ENCODE peak calls at places on chromosomes 11 and 22, in four cellular contexts. T is dorsolateral prefrontal cortex, X is AG04449, P is BJ. V is an unnamed sample.
A peak's percentile ranks its signal among the peaks of the same experiment; 100 is the strongest.

GRCh38 chr22:19661156-19661555 is 53.1 kb upstream of the SEPTIN5 start:
- DNase-seq in X (no peak), T (no peak), P (no peak), V (no peak)

GRCh38 chr11:23563591-23563990 is 703.3 kb upstream of the CCDC179 start:
- DNase-seq in X (no peak), T (no peak), P (no peak), V (no peak)

GRCh38 chr11:64073542-64073941 is 37.8 kb downstream of the FLRT1 start:
- DNase-seq in P (no peak), X (no peak), T (peak; percentile 72), V (no peak)

GRCh38 chr11:8691601-8692000 is 9.0 kb downstream of the RPL27A start:
- DNase-seq in T (no peak), P (no peak), X (no peak), V (no peak)

GRCh38 chr11:57514538-57515331 is 767 bp downstream of the SLC43A1 start:
- DNase-seq in T (no peak), P (no peak), X (no peak), V (no peak)

GRCh38 chr11:132123854-132124835 is 753.7 kb downstream of the NTM start:
- DNase-seq in T (no peak), X (no peak), P (no peak), V (no peak)

GRCh38 chr11:96102664-96103068 is 178.8 kb upstream of the MTMR2 start:
- DNase-seq in P (peak; percentile 58), X (no peak), T (no peak), V (no peak)

GRCh38 chr11:2302280-2302843 is 549 bp downstream of the TSPAN32 start:
- DNase-seq in X (no peak), T (no peak), P (no peak), V (no peak)

GRCh38 chr11:3104961-3105790 is 48.0 kb upstream of the CARS1 start:
- DNase-seq in P (no peak), X (no peak), T (peak; percentile 40), V (no peak)

GRCh38 chr22:31177420-31178162 is 17.6 kb downstream of the RNF185 start:
- DNase-seq in P (peak; percentile 89), X (peak; percentile 91), T (no peak), V (peak; percentile 67)

GRCh38 chr22:26763633-26764295 is 106.4 kb downstream of the MIAT start:
- DNase-seq in P (no peak), T (no peak), X (no peak), V (no peak)

GRCh38 chr11:14422052-14422813 is 63.2 kb upstream of the RRAS2 start:
- DNase-seq in T (peak; percentile 70), P (peak; percentile 98), X (peak; percentile 98), V (peak; percentile 99)

GRCh38 chr22:23068832-23069385 is 1.4 kb upstream of the GNAZ start:
- DNase-seq in T (peak; percentile 33), X (no peak), P (no peak), V (no peak)

GRCh38 chr11:85685820-85686459 is at the start of gene CCDC89:
- DNase-seq in X (peak; percentile 58), P (peak; percentile 68), T (peak; percentile 57), V (peak; percentile 90)
- H3K4me3 ChIP-seq in X (peak within 1 kb of the TSS; percentile 40), P (peak within 1 kb of the TSS; percentile 12), T (peak within 1 kb of the TSS; percentile 63), V (peak within 1 kb of the TSS; percentile 12)

DNA sequence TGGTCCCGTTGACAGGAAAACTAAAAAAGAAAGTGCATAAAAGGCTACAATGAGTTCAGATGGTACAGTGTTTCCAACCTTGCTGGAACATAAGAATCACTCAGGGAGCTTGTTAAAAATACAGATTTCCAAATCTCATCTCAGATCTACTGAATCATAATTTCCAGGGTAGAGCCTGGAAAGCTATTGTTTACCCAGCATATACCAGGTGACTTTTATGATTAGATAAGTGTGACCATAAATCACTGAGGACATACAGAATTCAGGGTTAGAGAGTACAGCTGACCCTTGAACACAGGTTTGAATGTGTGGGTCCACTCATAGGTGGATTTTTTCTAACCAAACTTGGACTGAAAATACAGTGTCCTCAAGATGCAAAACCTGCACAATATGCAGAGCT is 11.9 kb downstream of the SAAL1 start:
- DNase-seq in P (no peak), X (no peak), T (no peak), V (no peak)
- H3K4me3 ChIP-seq in P (no peak overlapping the region), X (no peak overlapping the region), T (no peak overlapping the region), V (no peak overlapping the region)

GRCh38 chr22:49879871-49880270 is 26.2 kb downstream of the ZBED4 start:
- DNase-seq in T (no peak), P (no peak), X (no peak), V (no peak)
- H3K4me3 ChIP-seq in T (no peak overlapping the region), P (no peak overlapping the region), X (no peak overlapping the region), V (no peak overlapping the region)

DNA sequence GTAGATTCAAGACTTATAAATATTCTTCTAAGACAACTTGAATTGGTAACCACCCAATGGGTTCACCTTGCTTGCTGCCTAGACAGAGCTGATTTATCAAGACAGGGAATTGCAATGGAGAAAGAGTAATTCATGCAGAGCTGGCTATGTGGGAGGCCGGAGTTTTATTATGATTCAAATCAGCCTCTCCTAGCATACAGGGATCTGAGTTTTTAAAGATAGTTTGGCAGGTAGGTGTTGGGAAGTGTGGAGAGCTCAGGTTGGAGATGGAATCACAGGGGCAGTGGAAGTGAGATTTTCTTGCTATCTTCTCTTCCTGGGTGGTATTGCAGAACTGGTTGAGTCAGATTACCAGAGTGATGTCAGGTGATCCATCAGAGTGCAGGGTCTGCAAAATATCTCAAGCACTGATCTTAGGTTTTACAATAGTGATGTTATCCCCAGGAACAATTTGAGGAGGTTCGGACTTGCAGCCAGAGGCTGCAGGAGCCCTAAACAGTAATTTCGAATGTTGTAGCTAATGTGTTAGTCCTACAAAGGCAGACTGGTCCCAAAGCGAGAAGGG is 1448.6 kb upstream of the RAG2 start:
- DNase-seq in P (no peak), X (no peak), T (no peak), V (no peak)
- H3K4me3 ChIP-seq in P (no peak overlapping the region), X (no peak overlapping the region), T (no peak overlapping the region), V (no peak overlapping the region)

DNA sequence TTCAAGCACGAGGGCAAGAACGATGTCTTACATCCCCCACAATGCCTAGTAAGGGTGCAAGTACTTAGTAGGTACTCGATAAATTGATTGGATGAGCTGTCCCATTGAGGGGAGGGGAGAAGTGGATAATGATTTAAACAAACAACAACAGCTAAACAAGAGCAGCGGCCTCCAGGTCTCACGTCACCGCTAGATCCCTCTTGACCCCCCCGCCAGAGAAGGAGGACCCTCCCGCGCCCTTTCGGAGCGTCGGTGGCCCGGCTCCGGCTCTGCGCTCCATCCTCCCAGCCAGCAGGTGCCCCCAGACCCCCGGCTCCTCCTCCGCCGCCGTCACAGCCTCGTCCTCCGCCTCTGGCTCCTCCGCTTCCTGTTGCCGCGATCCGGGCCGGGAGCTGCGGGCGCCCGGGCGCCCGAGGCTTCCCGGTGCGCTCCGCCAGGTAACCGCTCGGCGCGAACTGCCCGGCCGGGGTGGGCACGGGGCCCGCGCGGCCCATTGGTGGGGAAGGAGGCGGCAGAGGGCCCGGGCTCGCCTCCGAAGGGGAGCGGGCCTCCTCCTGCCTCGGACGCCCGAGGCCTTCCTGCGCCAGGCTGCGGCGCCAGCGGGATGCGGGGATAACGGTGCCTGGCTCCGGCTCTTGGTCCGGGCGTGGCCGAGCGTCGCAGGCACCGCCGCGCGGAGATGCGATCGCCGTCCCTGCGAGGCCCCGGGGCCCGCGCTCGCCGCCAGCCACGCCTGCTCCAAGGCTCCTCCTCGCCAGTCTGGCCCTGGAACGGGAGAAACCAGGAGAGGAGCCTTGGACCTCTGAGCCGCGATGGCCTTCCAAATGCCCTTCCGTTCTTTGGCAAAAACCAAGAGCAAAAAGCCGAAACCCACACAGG is at the start of gene TLCD5:
- DNase-seq in T (no peak), X (no peak), P (no peak), V (no peak)
- H3K4me3 ChIP-seq in T (peak within 1 kb of the TSS; percentile 87), X (peak within 1 kb of the TSS; percentile 70), P (peak within 1 kb of the TSS; percentile 62), V (peak within 1 kb of the TSS; percentile 75)

DNA sequence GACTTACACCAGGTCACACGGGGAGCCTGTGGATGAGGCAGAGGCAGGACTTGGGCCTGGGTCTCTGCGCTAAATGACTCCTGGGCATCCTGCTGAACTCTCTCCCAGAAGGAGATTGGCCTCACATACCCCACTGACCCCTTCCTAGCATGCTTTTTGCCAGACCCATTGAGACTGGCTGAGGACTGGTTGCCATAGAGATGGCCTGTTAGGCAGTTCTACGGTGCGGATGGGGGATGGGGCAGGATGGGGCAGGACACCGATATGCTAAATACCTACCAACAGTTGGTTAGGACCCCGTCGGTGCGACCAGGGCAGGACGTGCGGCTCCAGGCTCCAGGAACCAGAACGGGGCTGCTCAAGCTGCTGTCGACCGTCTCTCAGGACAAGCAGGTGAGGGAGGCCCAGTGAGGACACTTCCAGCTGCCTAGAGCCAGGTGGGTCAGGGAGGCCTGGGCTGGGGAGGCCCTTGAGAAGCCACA is at the start of gene TSGA10IP:
- DNase-seq in X (no peak), P (no peak), T (no peak), V (no peak)
- H3K4me3 ChIP-seq in X (no peak within 1 kb of the TSS), P (no peak within 1 kb of the TSS), T (no peak within 1 kb of the TSS), V (no peak within 1 kb of the TSS)

DNA sequence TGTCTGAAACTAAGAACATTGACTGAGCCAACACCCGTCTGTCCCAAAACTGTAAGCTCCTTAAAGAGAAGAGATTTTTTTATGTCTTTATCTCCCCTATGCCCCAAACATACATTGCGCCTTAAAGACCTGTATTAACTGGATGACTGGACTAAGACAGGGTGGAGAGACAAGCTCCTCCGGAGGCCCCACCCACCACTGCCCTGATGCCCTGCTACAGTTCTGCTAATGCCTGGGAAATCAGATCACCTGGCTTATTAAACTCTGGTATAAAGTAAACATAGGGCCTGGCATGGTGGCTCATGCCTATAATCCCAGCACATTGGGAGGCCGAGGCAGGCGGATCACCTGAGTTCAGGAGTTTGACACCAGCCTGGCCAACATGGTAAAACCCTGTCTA is 203.7 kb downstream of the TENM4 start:
- DNase-seq in X (no peak), T (no peak), P (no peak), V (no peak)
- H3K4me3 ChIP-seq in X (no peak overlapping the region), T (no peak overlapping the region), P (no peak overlapping the region), V (no peak overlapping the region)

GRCh38 chr11:128516886-128517285 is 70.5 kb downstream of the ETS1 start:
- DNase-seq in X (no peak), T (no peak), P (no peak), V (no peak)
- H3K4me3 ChIP-seq in X (peak overlapping the region; percentile 82), T (peak overlapping the region; percentile 85), P (no peak overlapping the region), V (no peak overlapping the region)

V was measured in kidney epithelial cell.